ENCODE peak calls at places on chromosomes 4 and X, in seven cellular contexts. L is GM20000, K is hepatocyte, C is heart left ventricle, H is progenitor cell of endocrine pancreas, W is lung, Z is chondrocyte. V is an unnamed sample.

GRCh38 chr4:159435561-159436023 is 332.7 kb downstream of the RAPGEF2 start:
- DNase-seq in L (no peak), K (no peak), C (no peak), H (no peak), W (no peak), Z (no peak), V (no peak)

GRCh38 chr4:109576462-109576861 is 16.4 kb downstream of the MCUB start:
- DNase-seq in L (no peak), K (no peak), C (no peak), H (no peak), W (no peak), Z (no peak), V (no peak)

GRCh38 chrX:139924696-139925094 is 8.2 kb downstream of the ATP11C start:
- DNase-seq in L (no peak), K (no peak), C (no peak), H (no peak), W (no peak), Z (no peak), V (no peak)

GRCh38 chr4:39319678-39320077 is 46.5 kb downstream of the RFC1 start:
- DNase-seq in L (no peak), K (no peak), C (no peak), H (no peak), W (no peak), Z (no peak), V (no peak)

GRCh38 chr4:26206981-26207380 is 113.8 kb upstream of the RBPJ start:
- DNase-seq in L (no peak), K (no peak), C (no peak), H (no peak), W (no peak), Z (no peak), V (no peak)

GRCh38 chrX:133375558-133376340 is 39.5 kb downstream of the GPC4 start:
- DNase-seq in L (no peak), K (peak), C (no peak), H (no peak), W (no peak), Z (no peak), V (no peak)

GRCh38 chr4:159434496-159435241 is 331.8 kb downstream of the RAPGEF2 start:
- DNase-seq in L (no peak), K (no peak), C (no peak), H (no peak), W (no peak), Z (no peak), V (no peak)

GRCh38 chrX:24925430-24925829 is 90.3 kb downstream of the ARX start:
- DNase-seq in L (no peak), K (no peak), C (no peak), H (no peak), W (no peak), Z (no peak), V (no peak)

GRCh38 chr4:39699676-39700409 is 1.9 kb downstream of the UBE2K start:
- DNase-seq in L (no peak), K (no peak), C (no peak), H (no peak), W (no peak), Z (no peak), V (no peak)

GRCh38 chr4:24443200-24443599 is 141.2 kb downstream of the DHX15 start:
- DNase-seq in L (no peak), K (no peak), C (no peak), H (no peak), W (no peak), Z (no peak), V (no peak)

GRCh38 chrX:135572436-135572835 is 52.0 kb downstream of the INTS6L start:
- DNase-seq in L (no peak), K (no peak), C (no peak), H (no peak), W (no peak), Z (no peak), V (no peak)

GRCh38 chr4:99652596-99653436 is 4.8 kb downstream of the C4orf54 start:
- DNase-seq in L (no peak), K (no peak), C (peak), H (no peak), W (no peak), Z (peak), V (no peak)

GRCh38 chr4:2354127-2354526 is 64.3 kb downstream of the ZFYVE28 start:
- DNase-seq in L (no peak), K (no peak), C (no peak), H (no peak), W (no peak), Z (peak), V (no peak)

GRCh38 chr4:147739239-147739823 is 7.4 kb downstream of the ARHGAP10 start:
- DNase-seq in L (no peak), K (no peak), C (no peak), H (no peak), W (no peak), Z (no peak), V (no peak)

GRCh38 chr4:6608758-6609414 is 31.6 kb upstream of the MRFAP1 start:
- DNase-seq in L (no peak), K (no peak), C (peak), H (no peak), W (no peak), Z (no peak), V (no peak)

GRCh38 chrX:151505796-151506195 is 57.7 kb upstream of the PASD1 start:
- DNase-seq in L (peak), K (peak), C (no peak), H (no peak), W (no peak), Z (no peak), V (no peak)

GRCh38 chr4:138979742-138980141 is 35.8 kb upstream of the NOCT start:
- DNase-seq in L (no peak), K (no peak), C (no peak), H (no peak), W (no peak), Z (no peak), V (no peak)

GRCh38 chr4:8688908-8689445 is 96.4 kb downstream of the CPZ start:
- DNase-seq in L (no peak), K (no peak), C (peak), H (no peak), W (no peak), Z (no peak), V (no peak)

GRCh38 chr4:183291070-183291469 is 29.0 kb downstream of the CLDN22 start:
- DNase-seq in L (no peak), K (no peak), C (no peak), H (no peak), W (no peak), Z (no peak), V (no peak)

GRCh38 chrX:131332331-131332730 is 43.2 kb upstream of the IGSF1 start:
- DNase-seq in L (no peak), K (no peak), C (no peak), H (no peak), W (no peak), Z (no peak), V (no peak)

GRCh38 chrX:150334998-150335397 is 28.1 kb upstream of the MAMLD1 start:
- DNase-seq in L (no peak), K (no peak), C (no peak), H (no peak), W (no peak), Z (no peak), V (no peak)

GRCh38 chr4:2799971-2800690 is 7.2 kb downstream of the SH3BP2 start:
- DNase-seq in L (no peak), K (no peak), C (peak), H (no peak), W (no peak), Z (peak), V (no peak)

GRCh38 chr4:152704788-152705187 is 25.0 kb upstream of the TMEM154 start:
- DNase-seq in L (no peak), K (no peak), C (no peak), H (no peak), W (no peak), Z (no peak), V (no peak)

GRCh38 chr4:152708806-152709205 is 29.0 kb upstream of the TMEM154 start:
- DNase-seq in L (no peak), K (no peak), C (no peak), H (no peak), W (no peak), Z (no peak), V (no peak)

GRCh38 chr4:152708361-152708760 is 28.6 kb upstream of the TMEM154 start:
- DNase-seq in L (no peak), K (no peak), C (no peak), H (no peak), W (no peak), Z (no peak), V (no peak)

GRCh38 chr4:152707632-152708031 is 27.8 kb upstream of the TMEM154 start:
- DNase-seq in L (no peak), K (no peak), C (no peak), H (no peak), W (no peak), Z (no peak), V (no peak)

DNA sequence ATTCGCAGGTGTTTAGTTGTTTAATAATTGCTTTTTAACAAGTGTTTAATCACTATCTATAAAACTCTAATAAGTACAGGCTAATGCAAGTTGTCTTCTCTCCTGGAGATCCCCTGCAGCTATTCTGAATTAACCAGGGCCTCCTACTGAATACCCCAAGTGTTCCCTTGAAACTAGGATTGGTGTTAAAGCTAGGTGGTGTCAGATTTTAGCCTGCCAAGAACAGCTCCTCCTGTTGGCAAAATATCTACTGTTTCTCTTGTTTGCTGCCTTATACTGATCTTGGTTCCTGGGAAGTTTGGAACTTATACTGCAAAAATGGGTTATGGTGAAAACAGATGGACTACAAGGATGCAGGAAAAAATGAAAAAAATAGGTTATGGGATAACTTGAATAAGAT is 26.1 kb upstream of the TMEM154 start:
- DNase-seq in L (no peak), K (no peak), C (no peak), H (no peak), W (no peak), Z (no peak), V (no peak)
- TF ChIP-seq CTCF in L (no peak), K (no peak), C (no peak), H (no peak), W (no peak), Z (no peak), V (no peak)

GRCh38 chr4:67896421-67897065 is 12.7 kb upstream of the TMPRSS11D start:
- DNase-seq in L (no peak), K (no peak), C (no peak), H (no peak), W (no peak), Z (no peak), V (no peak)
- TF ChIP-seq CTCF in L (no peak), K (no peak), C (no peak), H (no peak), W (no peak), Z (no peak), V (no peak)

GRCh38 chr4:94389595-94390290 is 47.1 kb upstream of the HPGDS start:
- DNase-seq in L (no peak), K (no peak), C (no peak), H (no peak), W (no peak), Z (no peak), V (no peak)

GRCh38 chr4:94395541-94395940 is 52.9 kb upstream of the HPGDS start:
- DNase-seq in L (no peak), K (no peak), C (no peak), H (no peak), W (no peak), Z (no peak), V (no peak)

GRCh38 chr4:94390804-94391410 is 48.3 kb upstream of the HPGDS start:
- DNase-seq in L (peak), K (peak), C (no peak), H (no peak), W (no peak), Z (no peak), V (no peak)
- TF ChIP-seq CTCF in L (peak), K (peak), C (peak), H (peak), W (peak), Z (peak), V (no peak)

DNA sequence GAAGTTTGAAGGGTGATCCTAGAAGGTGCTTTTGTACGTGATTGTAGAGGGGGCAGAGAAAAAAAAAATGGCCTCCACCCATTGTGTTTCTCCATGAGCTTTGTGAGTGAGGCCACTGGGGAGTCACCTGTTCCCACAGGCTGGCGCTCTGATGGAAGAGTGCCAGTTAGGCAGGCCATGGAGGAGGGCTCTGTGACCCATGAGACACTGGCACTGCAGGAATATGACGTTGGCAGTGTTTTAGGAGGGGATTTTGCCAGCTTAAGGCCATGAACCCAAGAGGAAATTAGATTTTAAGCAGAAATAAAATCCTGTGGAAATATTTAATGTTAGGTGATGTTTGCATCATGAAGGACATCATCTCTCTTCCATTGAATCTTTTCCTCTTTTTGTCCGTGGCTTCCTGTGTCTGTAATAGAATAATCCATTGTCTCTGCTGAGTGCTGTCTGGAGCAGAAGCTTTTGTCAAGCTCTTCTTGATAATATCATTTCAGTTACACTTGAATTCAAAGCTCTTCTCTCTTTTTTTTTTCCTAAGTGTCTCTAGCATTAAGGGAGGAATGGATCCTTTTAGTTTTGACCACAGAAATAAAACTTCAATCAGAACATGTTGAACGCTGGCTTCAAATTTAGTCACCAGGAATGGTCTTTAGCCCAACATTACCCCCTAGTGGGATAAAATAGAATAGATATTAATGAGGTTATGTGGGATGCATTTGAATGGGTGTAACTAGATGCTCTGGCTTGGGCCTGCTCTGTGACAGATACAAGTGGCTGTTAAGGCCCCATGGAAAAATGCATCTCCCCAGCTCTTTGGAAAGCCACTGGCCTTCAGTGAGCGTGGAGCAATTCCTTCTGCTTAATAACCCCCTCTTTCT is 41.0 kb upstream of the UCP1 start:
- DNase-seq in L (peak), K (peak), C (no peak), H (no peak), W (no peak), Z (no peak), V (no peak)
- TF ChIP-seq CTCF in L (peak), K (peak), C (peak), H (peak), W (no peak), Z (peak), V (no peak)

GRCh38 chr4:152401424-152401823 is 134.5 kb downstream of the FBXW7 start:
- DNase-seq in L (no peak), K (no peak), C (no peak), H (no peak), W (no peak), Z (no peak), V (no peak)
- TF ChIP-seq CTCF in L (no peak), K (no peak), C (no peak), H (peak), W (no peak), Z (no peak), V (no peak)

GRCh38 chr4:12126476-12126875 is 697.8 kb upstream of the HS3ST1 start:
- DNase-seq in L (no peak), K (no peak), C (no peak), H (no peak), W (no peak), Z (no peak), V (no peak)

GRCh38 chr4:12120968-12121367 is 692.3 kb upstream of the HS3ST1 start:
- DNase-seq in L (no peak), K (no peak), C (no peak), H (no peak), W (no peak), Z (no peak), V (no peak)

GRCh38 chr4:12123709-12124108 is 695.0 kb upstream of the HS3ST1 start:
- DNase-seq in L (no peak), K (no peak), C (no peak), H (no peak), W (no peak), Z (no peak), V (no peak)

GRCh38 chr4:12122316-12122715 is 693.6 kb upstream of the HS3ST1 start:
- DNase-seq in L (no peak), K (no peak), C (no peak), H (no peak), W (no peak), Z (no peak), V (no peak)

DNA sequence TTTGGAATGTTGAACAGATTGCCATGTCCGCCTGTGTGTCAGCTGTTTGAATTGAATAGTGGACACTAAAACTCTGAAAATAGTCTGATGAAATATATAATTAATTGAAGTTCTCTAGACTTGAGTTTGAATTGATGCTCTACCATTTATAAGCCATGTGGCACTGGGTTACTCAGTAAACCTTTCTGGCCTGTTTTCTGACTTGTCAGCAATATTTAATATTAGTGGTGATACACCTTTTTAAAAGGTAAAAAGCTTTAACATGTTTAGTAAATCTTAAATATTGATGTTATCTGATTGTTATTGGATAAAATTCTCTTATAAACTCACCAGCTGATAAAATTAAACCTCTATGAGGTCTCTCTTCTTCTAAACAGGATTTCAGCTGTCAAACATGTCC is 695.4 kb upstream of the HS3ST1 start:
- DNase-seq in L (no peak), K (no peak), C (no peak), H (no peak), W (no peak), Z (no peak), V (no peak)
- TF ChIP-seq CTCF in L (no peak), K (no peak), C (no peak), H (no peak), W (no peak), Z (no peak), V (no peak)

GRCh38 chrX:125378205-125378604 is 58.5 kb downstream of the TEX13C start:
- DNase-seq in L (no peak), K (peak), C (no peak), H (no peak), W (no peak), Z (no peak), V (no peak)
- TF ChIP-seq CTCF in L (no peak), K (peak), C (no peak), H (peak), W (no peak), Z (no peak), V (no peak)

GRCh38 chrX:112731793-112732192 is 52.1 kb upstream of the LHFPL1 start:
- DNase-seq in L (no peak), K (peak), C (no peak), H (no peak), W (no peak), Z (no peak), V (no peak)
- TF ChIP-seq CTCF in L (no peak), K (peak), C (peak), H (peak), W (no peak), Z (peak), V (no peak)

GRCh38 chr4:185128272-185129119 is 14.6 kb upstream of the SLC25A4 start:
- DNase-seq in L (peak), K (peak), C (peak), H (peak), W (no peak), Z (no peak), V (no peak)
- TF ChIP-seq CTCF in L (no peak), K (no peak), C (no peak), H (peak), W (no peak), Z (peak), V (no peak)

DNA sequence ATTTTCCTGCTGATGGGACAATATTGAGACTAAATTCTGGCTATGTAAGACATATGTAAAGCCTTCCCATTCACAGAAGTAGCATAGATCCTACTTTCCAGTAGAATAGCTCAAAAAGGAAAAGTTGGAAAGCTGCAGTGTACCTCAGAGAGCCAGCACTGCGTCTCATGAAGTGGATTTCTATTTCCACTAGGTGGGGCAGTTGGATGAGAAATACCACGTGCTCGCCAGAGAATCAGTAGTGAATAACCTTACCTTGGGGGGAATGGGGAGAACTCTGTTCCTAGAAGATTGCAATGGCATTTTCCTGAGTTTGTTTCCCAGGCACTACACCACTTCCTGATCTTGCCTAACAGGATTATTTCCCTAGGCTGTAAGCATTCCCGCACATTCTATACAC is 907.1 kb downstream of the FSTL5 start:
- DNase-seq in L (no peak), K (peak), C (no peak), H (no peak), W (no peak), Z (no peak), V (no peak)
- TF ChIP-seq CTCF in L (no peak), K (peak), C (no peak), H (no peak), W (no peak), Z (peak), V (no peak)

V was measured in natural killer cell.